ENCODE peak calls at places on chromosomes 7 and 10, in four cellular contexts. Y is IMR-90, E is mesendoderm, O is mesenchymal stem cell. P is an unnamed sample.

GRCh38 chr10:108629843-108630242 is 1293.5 kb downstream of the XPNPEP1 start:
- DNase-seq in Y (no peak), E (no peak), O (no peak), P (no peak)

GRCh38 chr10:73584737-73585136 is 6.4 kb downstream of the USP54 start:
- DNase-seq in Y (peak), E (no peak), O (no peak), P (no peak)

GRCh38 chr10:127875916-127876315 is 16.8 kb downstream of the CLRN3 start:
- DNase-seq in Y (no peak), E (no peak), O (no peak), P (no peak)

GRCh38 chr10:36173364-36173763 is 531.3 kb upstream of the FZD8 start:
- DNase-seq in Y (no peak), E (no peak), O (no peak), P (no peak)

GRCh38 chr7:49523870-49524269 is 249.6 kb upstream of the VWC2 start:
- DNase-seq in Y (no peak), E (no peak), O (no peak), P (no peak)

GRCh38 chr10:24428410-24428782 is 219.5 kb downstream of the KIAA1217 start:
- DNase-seq in Y (peak), E (peak), O (peak), P (peak)

GRCh38 chr10:129120441-129120840 is 346.6 kb upstream of the MGMT start:
- DNase-seq in Y (no peak), E (no peak), O (no peak), P (no peak)

GRCh38 chr7:45185864-45186250 is 28.3 kb downstream of the RAMP3 start:
- DNase-seq in Y (no peak), E (no peak), O (no peak), P (no peak)

GRCh38 chr7:64875658-64876406 is 27.2 kb upstream of the ZNF273 start:
- DNase-seq in Y (no peak), E (no peak), O (no peak), P (no peak)

GRCh38 chr10:29714096-29714874 is 79.5 kb upstream of the SVIL start:
- DNase-seq in Y (peak), E (no peak), O (peak), P (peak)

GRCh38 chr10:78925800-78926319 is 142.9 kb upstream of the ZMIZ1 start:
- DNase-seq in Y (peak), E (no peak), O (peak), P (peak)

GRCh38 chr7:83921798-83922607 is 272.6 kb downstream of the SEMA3A start:
- DNase-seq in Y (peak), E (no peak), O (no peak), P (no peak)

GRCh38 chr10:43866712-43867111 is 218.0 kb upstream of the ZNF32 start:
- DNase-seq in Y (no peak), E (no peak), O (no peak), P (no peak)

GRCh38 chr7:135300913-135301765 is 67.5 kb downstream of the STRA8 start:
- DNase-seq in Y (peak), E (no peak), O (no peak), P (no peak)

GRCh38 chr10:78600740-78601139 is 468.0 kb upstream of the ZMIZ1 start:
- DNase-seq in Y (peak), E (no peak), O (peak), P (no peak)

GRCh38 chr7:50855526-50855925 is 72.8 kb upstream of the GRB10 start:
- DNase-seq in Y (no peak), E (no peak), O (no peak), P (no peak)

GRCh38 chr10:132467464-132468149 is 70.0 kb upstream of the INPP5A start:
- DNase-seq in Y (no peak), E (no peak), O (no peak), P (no peak)

GRCh38 chr10:75531571-75532031 is 100.2 kb downstream of the LRMDA start:
- DNase-seq in Y (no peak), E (no peak), O (no peak), P (no peak)

GRCh38 chr7:22210355-22210754 is 146.6 kb downstream of the RAPGEF5 start:
- DNase-seq in Y (no peak), E (no peak), O (no peak), P (no peak)

GRCh38 chr10:101393378-101393777 is 39.4 kb downstream of the BTRC start:
- DNase-seq in Y (no peak), E (no peak), O (no peak), P (no peak)

GRCh38 chr10:2772791-2773644 is 294.3 kb upstream of the PFKP start:
- DNase-seq in Y (no peak), E (no peak), O (no peak), P (no peak)

GRCh38 chr10:70774810-70775678 is 10.1 kb downstream of the TBATA start:
- DNase-seq in Y (no peak), E (no peak), O (no peak), P (no peak)

GRCh38 chr7:43764039-43764789 is 5.7 kb downstream of the BLVRA start:
- DNase-seq in Y (no peak), E (no peak), O (no peak), P (peak)

GRCh38 chr7:81267508-81267907 is 348.7 kb upstream of the SEMA3C start:
- DNase-seq in Y (peak), E (peak), O (no peak), P (peak)

GRCh38 chr10:11262210-11263038 is 244.8 kb downstream of the CELF2 start:
- DNase-seq in Y (no peak), E (no peak), O (no peak), P (no peak)

GRCh38 chr10:78566216-78567135 is 502.3 kb upstream of the ZMIZ1 start:
- DNase-seq in Y (no peak), E (no peak), O (peak), P (peak)

DNA sequence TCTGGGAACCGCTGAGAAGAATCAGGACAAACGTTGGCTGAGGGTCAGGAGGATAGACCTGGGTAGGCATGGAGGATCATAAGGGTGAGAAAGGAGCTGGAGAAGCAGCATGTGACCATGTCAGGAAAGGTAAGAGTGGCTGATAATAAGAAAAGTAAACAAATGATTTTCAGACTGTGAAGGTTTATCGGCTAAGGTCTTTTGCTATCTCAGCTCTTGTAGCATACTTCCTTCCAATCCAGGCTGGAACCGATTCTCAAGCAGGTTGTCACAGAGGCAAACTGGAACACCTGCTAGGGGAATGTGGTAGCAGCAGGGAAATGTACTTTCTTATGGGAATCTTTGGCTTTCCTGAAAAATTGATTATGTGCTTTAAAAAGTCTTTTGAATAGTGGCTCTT is 74.7 kb downstream of the TMEM168 start:
- DNase-seq in Y (no peak), E (no peak), O (no peak), P (no peak)
- H3K4ac ChIP-seq in Y (no peak), E (no peak), O (no peak), P (no peak)

DNA sequence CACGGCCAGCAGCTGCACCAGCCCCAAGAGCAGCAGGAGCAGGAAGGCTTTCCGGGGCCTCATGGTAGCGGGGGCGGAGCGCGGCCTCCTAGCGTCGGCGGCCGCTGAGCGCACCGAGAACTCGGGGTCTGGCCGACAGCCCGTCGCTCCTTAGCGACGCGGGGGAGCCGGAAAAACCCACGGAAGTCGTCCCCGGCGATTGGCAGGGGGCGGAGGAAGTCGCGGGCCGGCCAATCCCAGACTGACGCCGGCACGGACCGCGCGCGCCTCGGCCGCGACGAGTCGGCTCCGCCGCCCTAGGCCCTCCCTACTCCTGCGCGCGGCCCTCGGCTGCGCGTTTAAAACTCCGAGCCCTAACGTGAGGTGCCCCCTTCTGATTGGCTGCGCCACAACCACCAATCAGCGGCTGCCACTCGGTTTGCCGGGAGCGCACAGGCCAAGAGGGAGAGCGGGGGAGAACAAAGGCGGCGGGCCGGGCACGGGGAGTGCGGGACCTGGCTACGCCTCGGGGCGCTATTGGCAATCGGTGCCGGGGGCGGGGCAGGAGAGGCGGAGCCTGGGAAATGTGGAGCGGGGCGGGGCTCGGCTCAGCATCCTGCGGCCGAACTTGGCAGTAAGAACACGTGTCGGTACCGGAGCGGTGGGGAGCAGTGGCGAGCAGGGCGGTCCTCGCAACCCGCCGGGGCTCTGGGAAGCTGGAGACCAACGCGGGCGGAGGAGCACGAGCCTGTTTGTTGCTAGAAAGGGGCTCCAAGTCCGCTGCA is at the start of gene PDIA4:
- DNase-seq in Y (peak), E (peak), O (peak), P (peak)
- H3K4ac ChIP-seq in Y (peak), E (peak), O (peak), P (peak)

GRCh38 chr7:376306-376969 is 86.5 kb downstream of the FOXL3 start:
- DNase-seq in Y (no peak), E (no peak), O (no peak), P (no peak)
- H3K4ac ChIP-seq in Y (no peak), E (no peak), O (no peak), P (no peak)

GRCh38 chr7:101664893-101665471 is 35.9 kb upstream of the MYL10 start:
- DNase-seq in Y (no peak), E (peak), O (no peak), P (no peak)
- H3K4ac ChIP-seq in Y (no peak), E (peak), O (no peak), P (no peak)

GRCh38 chr10:114526112-114526496 is 121.8 kb upstream of the AFAP1L2 start:
- DNase-seq in Y (peak), E (no peak), O (peak), P (no peak)

GRCh38 chr10:114525368-114525949 is 121.2 kb upstream of the AFAP1L2 start:
- DNase-seq in Y (no peak), E (peak), O (peak), P (no peak)

GRCh38 chr10:114521250-114521649 is 116.9 kb upstream of the AFAP1L2 start:
- DNase-seq in Y (no peak), E (no peak), O (no peak), P (no peak)

GRCh38 chr10:114523876-114524275 is 119.6 kb upstream of the AFAP1L2 start:
- DNase-seq in Y (no peak), E (no peak), O (no peak), P (no peak)

GRCh38 chr10:114526497-114527238 is 122.4 kb upstream of the AFAP1L2 start:
- DNase-seq in Y (peak), E (peak), O (peak), P (peak)
- H3K4ac ChIP-seq in Y (no peak), E (no peak), O (no peak), P (no peak)

GRCh38 chr7:47373871-47374451 is 207.9 kb downstream of the TNS3 start:
- DNase-seq in Y (no peak), E (no peak), O (no peak), P (no peak)
- H3K4ac ChIP-seq in Y (no peak), E (no peak), O (no peak), P (no peak)

GRCh38 chr10:1193561-1193960 is 137.4 kb downstream of the WDR37 start:
- DNase-seq in Y (no peak), E (no peak), O (no peak), P (no peak)

GRCh38 chr10:1197384-1197783 is 141.2 kb downstream of the WDR37 start:
- DNase-seq in Y (no peak), E (no peak), O (no peak), P (no peak)

GRCh38 chr10:1196656-1197055 is 140.5 kb downstream of the WDR37 start:
- DNase-seq in Y (no peak), E (no peak), O (no peak), P (no peak)

GRCh38 chr10:1194161-1194560 is 138.0 kb downstream of the WDR37 start:
- DNase-seq in Y (no peak), E (no peak), O (no peak), P (no peak)

GRCh38 chr10:1195828-1196227 is 139.6 kb downstream of the WDR37 start:
- DNase-seq in Y (no peak), E (peak), O (no peak), P (no peak)
- H3K4ac ChIP-seq in Y (no peak), E (no peak), O (no peak), P (no peak)